ENCODE peak calls at places on chromosomes 3 and 15, in seven cellular contexts. One of them, this sample, is unnamed.

GRCh38 chr3:52570076-52570475 is 33.7 kb downstream of the UQCC5 start:
- DNase-seq in uterus: no peak
- DNase-seq in stimulated activated naive CD8-positive, alpha-beta T cell treated with anti-CD3 and anti-CD28 coated beads, Interleukin-15, amount 100 ng/mL, for 72 hours: no peak
- DNase-seq in A172: no peak
- DNase-seq in neural crest cell: no peak
- DNase-seq in ureter: no peak
- DNase-seq in stimulated activated CD8-positive, alpha-beta memory T cell treated with anti-CD3 and anti-CD28 coated beads, Interleukin-15, amount 100 ng/mL, for 1 hour: no peak
- DNase-seq in this sample: no peak

GRCh38 chr3:134381836-134382442 is 7.7 kb upstream of the AMOTL2 start:
- DNase-seq in uterus: no peak
- DNase-seq in stimulated activated naive CD8-positive, alpha-beta T cell treated with anti-CD3 and anti-CD28 coated beads, Interleukin-15, amount 100 ng/mL, for 72 hours: no peak
- DNase-seq in A172: no peak
- DNase-seq in neural crest cell: no peak
- DNase-seq in ureter: peak
- DNase-seq in stimulated activated CD8-positive, alpha-beta memory T cell treated with anti-CD3 and anti-CD28 coated beads, Interleukin-15, amount 100 ng/mL, for 1 hour: no peak
- DNase-seq in this sample: no peak

GRCh38 chr3:137172703-137173102 is 214.9 kb downstream of the IL20RB start:
- DNase-seq in uterus: no peak
- DNase-seq in stimulated activated naive CD8-positive, alpha-beta T cell treated with anti-CD3 and anti-CD28 coated beads, Interleukin-15, amount 100 ng/mL, for 72 hours: no peak
- DNase-seq in A172: no peak
- DNase-seq in neural crest cell: no peak
- DNase-seq in ureter: no peak
- DNase-seq in stimulated activated CD8-positive, alpha-beta memory T cell treated with anti-CD3 and anti-CD28 coated beads, Interleukin-15, amount 100 ng/mL, for 1 hour: no peak
- DNase-seq in this sample: no peak

GRCh38 chr3:22942988-22943387 is 260.1 kb upstream of the UBE2E2 start:
- DNase-seq in uterus: no peak
- DNase-seq in stimulated activated naive CD8-positive, alpha-beta T cell treated with anti-CD3 and anti-CD28 coated beads, Interleukin-15, amount 100 ng/mL, for 72 hours: no peak
- DNase-seq in A172: no peak
- DNase-seq in neural crest cell: no peak
- DNase-seq in ureter: no peak
- DNase-seq in stimulated activated CD8-positive, alpha-beta memory T cell treated with anti-CD3 and anti-CD28 coated beads, Interleukin-15, amount 100 ng/mL, for 1 hour: no peak
- DNase-seq in this sample: no peak

GRCh38 chr15:101652783-101653430 is 726 bp upstream of the TM2D3 start:
- DNase-seq in uterus: peak
- DNase-seq in stimulated activated naive CD8-positive, alpha-beta T cell treated with anti-CD3 and anti-CD28 coated beads, Interleukin-15, amount 100 ng/mL, for 72 hours: no peak
- DNase-seq in A172: no peak
- DNase-seq in neural crest cell: no peak
- DNase-seq in ureter: no peak
- DNase-seq in stimulated activated CD8-positive, alpha-beta memory T cell treated with anti-CD3 and anti-CD28 coated beads, Interleukin-15, amount 100 ng/mL, for 1 hour: no peak
- DNase-seq in this sample: no peak

GRCh38 chr3:6528951-6529350 is 332.0 kb upstream of the GRM7 start:
- DNase-seq in uterus: no peak
- DNase-seq in stimulated activated naive CD8-positive, alpha-beta T cell treated with anti-CD3 and anti-CD28 coated beads, Interleukin-15, amount 100 ng/mL, for 72 hours: no peak
- DNase-seq in A172: no peak
- DNase-seq in neural crest cell: no peak
- DNase-seq in ureter: no peak
- DNase-seq in stimulated activated CD8-positive, alpha-beta memory T cell treated with anti-CD3 and anti-CD28 coated beads, Interleukin-15, amount 100 ng/mL, for 1 hour: no peak
- DNase-seq in this sample: no peak

GRCh38 chr3:191740712-191741111 is 279.7 kb downstream of the PYDC2 start:
- DNase-seq in uterus: no peak
- DNase-seq in stimulated activated naive CD8-positive, alpha-beta T cell treated with anti-CD3 and anti-CD28 coated beads, Interleukin-15, amount 100 ng/mL, for 72 hours: no peak
- DNase-seq in A172: peak
- DNase-seq in neural crest cell: no peak
- DNase-seq in ureter: no peak
- DNase-seq in stimulated activated CD8-positive, alpha-beta memory T cell treated with anti-CD3 and anti-CD28 coated beads, Interleukin-15, amount 100 ng/mL, for 1 hour: no peak
- DNase-seq in this sample: no peak

GRCh38 chr3:34807611-34808010 is 831.7 kb upstream of the ARPP21 start:
- DNase-seq in uterus: no peak
- DNase-seq in stimulated activated naive CD8-positive, alpha-beta T cell treated with anti-CD3 and anti-CD28 coated beads, Interleukin-15, amount 100 ng/mL, for 72 hours: no peak
- DNase-seq in A172: no peak
- DNase-seq in neural crest cell: no peak
- DNase-seq in ureter: no peak
- DNase-seq in stimulated activated CD8-positive, alpha-beta memory T cell treated with anti-CD3 and anti-CD28 coated beads, Interleukin-15, amount 100 ng/mL, for 1 hour: no peak
- DNase-seq in this sample: no peak

GRCh38 chr3:127791221-127791913 is 30.9 kb downstream of the MGLL start:
- DNase-seq in uterus: no peak
- DNase-seq in stimulated activated naive CD8-positive, alpha-beta T cell treated with anti-CD3 and anti-CD28 coated beads, Interleukin-15, amount 100 ng/mL, for 72 hours: peak
- DNase-seq in A172: peak
- DNase-seq in neural crest cell: no peak
- DNase-seq in ureter: no peak
- DNase-seq in stimulated activated CD8-positive, alpha-beta memory T cell treated with anti-CD3 and anti-CD28 coated beads, Interleukin-15, amount 100 ng/mL, for 1 hour: no peak
- DNase-seq in this sample: peak

GRCh38 chr15:82916161-82916952 is 36.2 kb downstream of the HOMER2 start:
- DNase-seq in uterus: no peak
- DNase-seq in stimulated activated naive CD8-positive, alpha-beta T cell treated with anti-CD3 and anti-CD28 coated beads, Interleukin-15, amount 100 ng/mL, for 72 hours: no peak
- DNase-seq in A172: no peak
- DNase-seq in neural crest cell: no peak
- DNase-seq in ureter: no peak
- DNase-seq in stimulated activated CD8-positive, alpha-beta memory T cell treated with anti-CD3 and anti-CD28 coated beads, Interleukin-15, amount 100 ng/mL, for 1 hour: no peak
- DNase-seq in this sample: no peak

GRCh38 chr3:117463276-117463675 is 753.7 kb downstream of the TUSC7 start:
- DNase-seq in uterus: no peak
- DNase-seq in stimulated activated naive CD8-positive, alpha-beta T cell treated with anti-CD3 and anti-CD28 coated beads, Interleukin-15, amount 100 ng/mL, for 72 hours: no peak
- DNase-seq in A172: no peak
- DNase-seq in neural crest cell: no peak
- DNase-seq in ureter: no peak
- DNase-seq in stimulated activated CD8-positive, alpha-beta memory T cell treated with anti-CD3 and anti-CD28 coated beads, Interleukin-15, amount 100 ng/mL, for 1 hour: no peak
- DNase-seq in this sample: no peak

GRCh38 chr3:143476965-143477640 is 357.5 kb downstream of the CHST2 start:
- DNase-seq in uterus: no peak
- DNase-seq in stimulated activated naive CD8-positive, alpha-beta T cell treated with anti-CD3 and anti-CD28 coated beads, Interleukin-15, amount 100 ng/mL, for 72 hours: no peak
- DNase-seq in A172: no peak
- DNase-seq in neural crest cell: no peak
- DNase-seq in ureter: no peak
- DNase-seq in stimulated activated CD8-positive, alpha-beta memory T cell treated with anti-CD3 and anti-CD28 coated beads, Interleukin-15, amount 100 ng/mL, for 1 hour: no peak
- DNase-seq in this sample: no peak

GRCh38 chr15:69099976-69100375 is 60.5 kb upstream of the GLCE start:
- DNase-seq in uterus: no peak
- DNase-seq in stimulated activated naive CD8-positive, alpha-beta T cell treated with anti-CD3 and anti-CD28 coated beads, Interleukin-15, amount 100 ng/mL, for 72 hours: no peak
- DNase-seq in A172: no peak
- DNase-seq in neural crest cell: no peak
- DNase-seq in ureter: no peak
- DNase-seq in stimulated activated CD8-positive, alpha-beta memory T cell treated with anti-CD3 and anti-CD28 coated beads, Interleukin-15, amount 100 ng/mL, for 1 hour: no peak
- DNase-seq in this sample: no peak

GRCh38 chr15:66718220-66718988 is 16.4 kb downstream of the SMAD6 start:
- DNase-seq in uterus: no peak
- DNase-seq in stimulated activated naive CD8-positive, alpha-beta T cell treated with anti-CD3 and anti-CD28 coated beads, Interleukin-15, amount 100 ng/mL, for 72 hours: no peak
- DNase-seq in A172: no peak
- DNase-seq in neural crest cell: no peak
- DNase-seq in ureter: no peak
- DNase-seq in stimulated activated CD8-positive, alpha-beta memory T cell treated with anti-CD3 and anti-CD28 coated beads, Interleukin-15, amount 100 ng/mL, for 1 hour: no peak
- DNase-seq in this sample: no peak

GRCh38 chr3:117589454-117589853 is 879.9 kb downstream of the TUSC7 start:
- DNase-seq in uterus: no peak
- DNase-seq in stimulated activated naive CD8-positive, alpha-beta T cell treated with anti-CD3 and anti-CD28 coated beads, Interleukin-15, amount 100 ng/mL, for 72 hours: no peak
- DNase-seq in A172: no peak
- DNase-seq in neural crest cell: no peak
- DNase-seq in ureter: no peak
- DNase-seq in stimulated activated CD8-positive, alpha-beta memory T cell treated with anti-CD3 and anti-CD28 coated beads, Interleukin-15, amount 100 ng/mL, for 1 hour: no peak
- DNase-seq in this sample: no peak